ENCODE peak calls at places on chromosomes 2 and 18, in five cellular contexts. C is body of pancreas, L is brain microvascular endothelial cell, E is omental fat pad, G is PC-9. X is an unnamed sample.

GRCh38 chr2:232235716-232236115 is 142.8 kb upstream of the ALPP start:
- DNase-seq in E (no peak), G (no peak), C (peak; percentile 53), L (peak; percentile 53), X (no peak)

GRCh38 chr18:44509048-44509447 is 171.6 kb upstream of the SETBP1 start:
- DNase-seq in G (no peak), L (no peak), E (no peak), C (no peak), X (no peak)

GRCh38 chr2:218260742-218261423 is at the start of gene GPBAR1:
- DNase-seq in E (no peak), G (no peak), C (peak; percentile 62), L (no peak), X (no peak)

GRCh38 chr2:181848356-181848876 is 43.1 kb upstream of the ITPRID2 start:
- DNase-seq in E (no peak), G (no peak), L (no peak), C (no peak), X (no peak)

GRCh38 chr2:150491430-150491829 is 4.0 kb upstream of the RND3 start:
- DNase-seq in C (no peak), E (no peak), G (no peak), L (no peak), X (no peak)

GRCh38 chr18:80108122-80108536 is 933 bp upstream of the ADNP2 start:
- DNase-seq in L (no peak), C (peak; percentile 17), E (no peak), G (no peak), X (no peak)

GRCh38 chr18:9322730-9323129 is 11.8 kb upstream of the TWSG1 start:
- DNase-seq in G (no peak), L (no peak), E (no peak), C (no peak), X (no peak)

GRCh38 chr18:31942301-31942998 is 478 bp downstream of the TRAPPC8 start:
- DNase-seq in C (peak; percentile 19), E (peak; percentile 30), G (peak; percentile 35), L (peak; percentile 31), X (no peak)

GRCh38 chr18:13235326-13235937 is 16.9 kb downstream of the LDLRAD4 start:
- DNase-seq in C (no peak), L (no peak), G (no peak), E (no peak), X (no peak)

GRCh38 chr2:623384-623922 is 53.8 kb downstream of the TMEM18 start:
- DNase-seq in G (no peak), L (no peak), C (no peak), E (no peak), X (no peak)

GRCh38 chr2:215138466-215138865 is at the start of gene ABCA12:
- DNase-seq in G (peak; percentile 60), L (no peak), C (no peak), E (no peak), X (no peak)

GRCh38 chr18:35376393-35376741 is 770 bp downstream of the ZNF396 start:
- DNase-seq in C (peak; percentile 36), G (no peak), L (no peak), E (no peak), X (peak; percentile 7)

GRCh38 chr18:3251249-3251962 is 3.8 kb downstream of the MYL12A start:
- DNase-seq in L (no peak), E (no peak), C (no peak), G (no peak), X (no peak)

GRCh38 chr2:92074549-92074898 is 2796.7 kb upstream of the TEKT4 start:
- DNase-seq in L (no peak), E (no peak), G (no peak), C (no peak), X (no peak)

GRCh38 chr2:200471324-200471848 is 38.5 kb downstream of the KCTD18 start:
- DNase-seq in G (no peak), C (no peak), E (no peak), L (no peak), X (no peak)

GRCh38 chr2:118473241-118473640 is 374.2 kb downstream of the EN1 start:
- DNase-seq in E (no peak), G (no peak), L (no peak), C (no peak), X (no peak)

GRCh38 chr2:55809875-55810620 is 113.5 kb downstream of the EFEMP1 start:
- DNase-seq in G (peak; percentile 40), L (no peak), E (peak; percentile 27), C (no peak), X (no peak)

GRCh38 chr2:120443946-120444345 is 98.0 kb downstream of the INHBB start:
- DNase-seq in E (no peak), C (peak; percentile 10), L (no peak), G (no peak), X (no peak)

GRCh38 chr2:101277111-101277510 is 24.4 kb downstream of the CNOT11 start:
- DNase-seq in G (peak; percentile 50), E (no peak), C (peak; percentile 58), L (peak; percentile 19), X (no peak)

GRCh38 chr2:240296611-240297552 is 138.6 kb upstream of the GPC1 start:
- DNase-seq in C (no peak), L (no peak), E (peak; percentile 13), G (no peak), X (no peak)

DNA sequence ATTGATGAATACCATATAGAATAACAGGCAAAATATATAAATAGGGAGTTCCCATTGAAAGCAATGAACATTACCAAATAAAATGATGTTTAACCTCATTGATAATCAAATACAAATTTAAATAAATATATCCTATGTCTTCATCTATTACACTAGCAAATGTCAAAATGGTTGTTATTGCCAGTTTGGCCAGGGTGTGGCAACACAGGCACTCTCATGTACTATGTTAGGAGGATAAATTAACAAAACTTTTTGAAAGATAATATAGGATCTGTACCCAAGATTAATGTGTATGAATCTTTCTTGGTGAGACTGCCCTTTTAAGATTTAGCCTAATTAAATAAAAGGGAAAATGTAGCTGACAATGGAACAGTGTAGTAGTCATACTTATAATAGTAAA is 659.3 kb downstream of the ERBB4 start:
- DNase-seq in E (no peak), L (peak; percentile 33), C (no peak), G (no peak), X (no peak)
- TF ChIP-seq CTCF in E (no peak), L (peak; percentile 61), C (no peak), G (peak; percentile 47), X (peak; percentile 53)

GRCh38 chr2:58447586-58447985 is 206.5 kb upstream of the FANCL start:
- DNase-seq in G (no peak), C (no peak), L (no peak), E (no peak), X (no peak)

GRCh38 chr2:58448065-58448507 is 207.0 kb upstream of the FANCL start:
- DNase-seq in E (no peak), C (peak; percentile 23), L (peak; percentile 71), G (no peak), X (peak; percentile 67)

GRCh38 chr2:58449286-58450010 is 208.3 kb upstream of the FANCL start:
- DNase-seq in E (no peak), L (no peak), G (no peak), C (no peak), X (no peak)

GRCh38 chr2:58448845-58449244 is 207.7 kb upstream of the FANCL start:
- DNase-seq in C (no peak), L (no peak), G (no peak), E (no peak), X (no peak)
- TF ChIP-seq CTCF in C (no peak), L (no peak), G (no peak), E (no peak), X (no peak)

GRCh38 chr2:186042207-186043028 is 303.8 kb downstream of the FSIP2 start:
- DNase-seq in L (no peak), C (no peak), E (no peak), G (no peak), X (no peak)
- TF ChIP-seq CTCF in L (no peak), C (no peak), E (no peak), G (no peak), X (no peak)

DNA sequence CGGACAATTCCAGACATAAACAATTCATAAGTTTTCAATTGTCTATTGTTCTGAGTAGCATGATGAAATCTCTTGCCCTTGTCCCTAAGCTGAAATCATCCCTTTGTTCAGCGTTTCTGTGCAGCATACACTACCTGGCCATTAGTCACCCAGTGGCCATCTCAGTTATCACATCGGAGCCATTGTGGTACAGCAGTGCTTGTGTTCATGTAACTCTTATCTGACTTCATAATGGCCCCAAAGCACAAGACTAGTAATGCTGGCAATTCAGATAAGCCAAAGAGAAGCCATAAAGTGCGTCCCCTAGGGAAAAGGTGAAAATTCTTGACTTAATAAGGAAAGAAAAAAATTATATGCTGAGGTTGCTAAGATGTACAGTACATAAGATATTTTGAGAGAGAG is 127.2 kb downstream of the FHOD3 start:
- DNase-seq in E (no peak), G (no peak), L (no peak), C (no peak), X (no peak)
- TF ChIP-seq CTCF in E (no peak), G (no peak), L (no peak), C (no peak), X (peak; percentile 32)

GRCh38 chr2:173984866-173985588 is 19.9 kb upstream of the SP3 start:
- DNase-seq in G (no peak), E (no peak), C (peak; percentile 62), L (no peak), X (no peak)
- TF ChIP-seq CTCF in G (no peak), E (no peak), C (no peak), L (no peak), X (no peak)

X was measured in neural crest cell.